ENCODE peak calls at places on chromosomes 16 and 17, in four cellular contexts. One of them, this sample, is unnamed.

GRCh38 chr17:12403881-12404398 is 261.8 kb upstream of the MYOCD start:
- DNase-seq in mesendoderm: no peak
- DNase-seq in H9: no peak
- DNase-seq in IMR-90: no peak
- DNase-seq in this sample: no peak

GRCh38 chr17:52209507-52209906 is 51.0 kb upstream of the CA10 start:
- DNase-seq in mesendoderm: no peak
- DNase-seq in H9: no peak
- DNase-seq in IMR-90: no peak
- DNase-seq in this sample: no peak

GRCh38 chr17:8283356-8283755 is 5.1 kb upstream of the RANGRF start:
- DNase-seq in mesendoderm: peak; percentile 87
- DNase-seq in H9: no peak
- DNase-seq in IMR-90: no peak
- DNase-seq in this sample: no peak

GRCh38 chr16:56518435-56518834 is 1.4 kb downstream of the BBS2 start:
- DNase-seq in mesendoderm: no peak
- DNase-seq in H9: no peak
- DNase-seq in IMR-90: no peak
- DNase-seq in this sample: no peak

GRCh38 chr17:66395961-66396360 is 93.5 kb downstream of the PRKCA start:
- DNase-seq in mesendoderm: no peak
- DNase-seq in H9: no peak
- DNase-seq in IMR-90: no peak
- DNase-seq in this sample: no peak

GRCh38 chr16:84055801-84056634 is 13.4 kb upstream of the SLC38A8 start:
- DNase-seq in mesendoderm: peak; percentile 38
- DNase-seq in H9: no peak
- DNase-seq in IMR-90: no peak
- DNase-seq in this sample: no peak

GRCh38 chr17:50934672-50935200 is 68.6 kb upstream of the TOB1 start:
- DNase-seq in mesendoderm: no peak
- DNase-seq in H9: no peak
- DNase-seq in IMR-90: no peak
- DNase-seq in this sample: no peak

GRCh38 chr17:31677036-31677435 is 182.0 kb downstream of the COPRS start:
- DNase-seq in mesendoderm: no peak
- DNase-seq in H9: no peak
- DNase-seq in IMR-90: no peak
- DNase-seq in this sample: no peak

GRCh38 chr17:82716383-82717181 is at the start of gene FN3KRP:
- DNase-seq in mesendoderm: peak; percentile 97
- DNase-seq in H9: peak; percentile 98
- DNase-seq in IMR-90: peak; percentile 83
- DNase-seq in this sample: peak; percentile 84

GRCh38 chr16:30533146-30533522 is 1.5 kb downstream of the ZNF747 start:
- DNase-seq in mesendoderm: no peak
- DNase-seq in H9: no peak
- DNase-seq in IMR-90: no peak
- DNase-seq in this sample: no peak

GRCh38 chr17:42179911-42180410 is 981 bp downstream of the KCNH4 start:
- DNase-seq in mesendoderm: peak; percentile 78
- DNase-seq in H9: peak; percentile 88
- DNase-seq in IMR-90: peak; percentile 30
- DNase-seq in this sample: peak; percentile 89

GRCh38 chr17:38509008-38509771 is 80.9 kb downstream of the ARHGAP23 start:
- DNase-seq in mesendoderm: peak; percentile 98
- DNase-seq in H9: peak; percentile 99
- DNase-seq in IMR-90: peak; percentile 91
- DNase-seq in this sample: peak; percentile 93

GRCh38 chr17:7173687-7174602 is 5.2 kb downstream of the ASGR1 start:
- DNase-seq in mesendoderm: peak; percentile 93
- DNase-seq in H9: peak; percentile 96
- DNase-seq in IMR-90: no peak
- DNase-seq in this sample: peak; percentile 72

GRCh38 chr17:82216301-82217119 is 3.9 kb upstream of the CCDC57 start:
- DNase-seq in mesendoderm: no peak
- DNase-seq in H9: no peak
- DNase-seq in IMR-90: peak; percentile 81
- DNase-seq in this sample: no peak

GRCh38 chr17:76056882-76057281 is 15.4 kb downstream of the SRP68 start:
- DNase-seq in mesendoderm: no peak
- DNase-seq in H9: no peak
- DNase-seq in IMR-90: no peak
- DNase-seq in this sample: no peak

GRCh38 chr17:79080349-79080748 is 5.7 kb downstream of the ENGASE start:
- DNase-seq in mesendoderm: no peak
- DNase-seq in H9: no peak
- DNase-seq in IMR-90: no peak
- DNase-seq in this sample: no peak

GRCh38 chr16:72876221-72876620 is 171.7 kb downstream of the ZFHX3 start:
- DNase-seq in mesendoderm: no peak
- DNase-seq in H9: no peak
- DNase-seq in IMR-90: peak; percentile 94
- DNase-seq in this sample: no peak

GRCh38 chr17:81831957-81832607 is 1.0 kb downstream of the MCRIP1 start:
- DNase-seq in mesendoderm: no peak
- DNase-seq in H9: no peak
- DNase-seq in IMR-90: peak; percentile 41
- DNase-seq in this sample: no peak

GRCh38 chr17:15513058-15513858 is 45.8 kb upstream of the CDRT4 start:
- DNase-seq in mesendoderm: no peak
- DNase-seq in H9: no peak
- DNase-seq in IMR-90: peak; percentile 64
- DNase-seq in this sample: no peak
- H3K56ac ChIP-seq in mesendoderm: no peak overlapping the region
- H3K56ac ChIP-seq in H9: no peak overlapping the region
- H3K56ac ChIP-seq in IMR-90: no peak overlapping the region
- H3K56ac ChIP-seq in this sample: no peak overlapping the region

GRCh38 chr16:27602103-27602502 is 52.2 kb downstream of the KATNIP start:
- DNase-seq in mesendoderm: no peak
- DNase-seq in H9: no peak
- DNase-seq in IMR-90: no peak
- DNase-seq in this sample: no peak

GRCh38 chr16:27598226-27598625 is 48.3 kb downstream of the KATNIP start:
- DNase-seq in mesendoderm: no peak
- DNase-seq in H9: no peak
- DNase-seq in IMR-90: no peak
- DNase-seq in this sample: no peak

GRCh38 chr16:27599606-27600005 is 49.7 kb downstream of the KATNIP start:
- DNase-seq in mesendoderm: no peak
- DNase-seq in H9: no peak
- DNase-seq in IMR-90: no peak
- DNase-seq in this sample: no peak

GRCh38 chr16:27598921-27599565 is 49.1 kb downstream of the KATNIP start:
- DNase-seq in mesendoderm: no peak
- DNase-seq in H9: no peak
- DNase-seq in IMR-90: no peak
- DNase-seq in this sample: no peak

GRCh38 chr16:27600386-27600785 is 50.4 kb downstream of the KATNIP start:
- DNase-seq in mesendoderm: peak; percentile 41
- DNase-seq in H9: peak; percentile 64
- DNase-seq in IMR-90: no peak
- DNase-seq in this sample: no peak
- H3K56ac ChIP-seq in mesendoderm: no peak overlapping the region
- H3K56ac ChIP-seq in H9: no peak overlapping the region
- H3K56ac ChIP-seq in IMR-90: no peak overlapping the region
- H3K56ac ChIP-seq in this sample: no peak overlapping the region

DNA sequence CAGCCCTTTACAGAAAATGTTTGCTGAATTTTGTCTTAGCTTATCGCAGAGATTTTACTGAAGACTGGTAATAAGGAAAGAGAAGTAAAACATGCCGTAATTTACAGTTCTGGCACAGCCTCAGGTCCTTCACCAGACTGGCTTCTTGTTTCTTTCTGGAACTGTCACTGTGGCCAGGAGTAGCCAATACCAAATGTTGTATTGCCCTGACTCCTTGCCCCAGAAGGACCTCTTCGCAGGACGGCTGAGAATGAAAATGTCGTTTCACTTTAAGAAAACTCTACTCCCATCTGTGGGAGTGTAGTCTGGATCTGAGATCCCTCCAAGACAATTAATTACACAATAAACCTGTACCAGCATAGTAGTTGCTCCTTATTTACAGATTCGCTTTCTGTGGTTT is 95.0 kb upstream of the GOT2 start:
- DNase-seq in mesendoderm: no peak
- DNase-seq in H9: no peak
- DNase-seq in IMR-90: no peak
- DNase-seq in this sample: no peak
- H3K56ac ChIP-seq in mesendoderm: no peak overlapping the region
- H3K56ac ChIP-seq in H9: no peak overlapping the region
- H3K56ac ChIP-seq in IMR-90: no peak overlapping the region
- H3K56ac ChIP-seq in this sample: no peak overlapping the region

GRCh38 chr17:68847711-68848110 is 107.5 kb downstream of the ABCA8 start:
- DNase-seq in mesendoderm: no peak
- DNase-seq in H9: no peak
- DNase-seq in IMR-90: no peak
- DNase-seq in this sample: no peak

GRCh38 chr17:68853439-68853838 is 101.8 kb downstream of the ABCA8 start:
- DNase-seq in mesendoderm: no peak
- DNase-seq in H9: no peak
- DNase-seq in IMR-90: no peak
- DNase-seq in this sample: no peak

GRCh38 chr17:68854509-68854908 is 100.7 kb downstream of the ABCA8 start:
- DNase-seq in mesendoderm: no peak
- DNase-seq in H9: no peak
- DNase-seq in IMR-90: no peak
- DNase-seq in this sample: no peak

GRCh38 chr17:68849673-68850260 is 105.4 kb downstream of the ABCA8 start:
- DNase-seq in mesendoderm: no peak
- DNase-seq in H9: no peak
- DNase-seq in IMR-90: no peak
- DNase-seq in this sample: no peak

GRCh38 chr17:68851875-68852274 is 103.3 kb downstream of the ABCA8 start:
- DNase-seq in mesendoderm: no peak
- DNase-seq in H9: no peak
- DNase-seq in IMR-90: no peak
- DNase-seq in this sample: no peak
- H3K56ac ChIP-seq in mesendoderm: no peak overlapping the region
- H3K56ac ChIP-seq in H9: no peak overlapping the region
- H3K56ac ChIP-seq in IMR-90: no peak overlapping the region
- H3K56ac ChIP-seq in this sample: no peak overlapping the region

DNA sequence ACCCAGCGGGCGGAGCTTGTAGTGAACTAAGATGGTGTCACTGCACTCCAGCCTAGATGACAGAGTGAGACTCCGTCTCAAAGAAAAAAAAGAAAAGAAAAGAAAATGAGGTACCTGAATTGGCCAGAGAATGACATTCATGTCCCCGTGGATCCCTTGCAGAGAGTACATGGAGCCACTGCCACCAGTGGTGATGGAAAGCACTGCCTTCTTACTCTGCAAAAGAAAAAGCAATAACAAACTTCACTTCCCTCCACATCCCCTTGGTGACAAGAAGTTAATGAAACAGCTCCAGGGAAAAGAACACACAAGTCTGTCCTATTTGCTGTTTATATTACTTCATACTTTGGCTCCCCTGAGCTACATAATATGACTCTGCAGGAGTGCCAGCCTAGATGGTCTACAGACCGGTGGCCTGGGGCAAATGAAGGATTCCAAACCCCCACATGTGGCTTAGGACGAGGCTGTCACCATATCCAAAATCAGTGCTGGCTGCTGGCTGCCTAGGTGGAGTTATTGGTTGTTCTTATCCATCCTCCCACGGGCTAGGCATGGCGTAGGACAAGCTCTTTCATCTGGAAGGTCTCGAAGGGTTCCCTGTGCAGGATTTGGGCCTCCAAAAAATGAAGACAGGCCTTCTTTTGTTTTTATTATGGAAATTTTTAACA is 13.3 kb downstream of the NQO1 start:
- DNase-seq in mesendoderm: no peak
- DNase-seq in H9: no peak
- DNase-seq in IMR-90: no peak
- DNase-seq in this sample: peak; percentile 28
- H3K56ac ChIP-seq in mesendoderm: no peak overlapping the region
- H3K56ac ChIP-seq in H9: no peak overlapping the region
- H3K56ac ChIP-seq in IMR-90: no peak overlapping the region
- H3K56ac ChIP-seq in this sample: no peak overlapping the region

DNA sequence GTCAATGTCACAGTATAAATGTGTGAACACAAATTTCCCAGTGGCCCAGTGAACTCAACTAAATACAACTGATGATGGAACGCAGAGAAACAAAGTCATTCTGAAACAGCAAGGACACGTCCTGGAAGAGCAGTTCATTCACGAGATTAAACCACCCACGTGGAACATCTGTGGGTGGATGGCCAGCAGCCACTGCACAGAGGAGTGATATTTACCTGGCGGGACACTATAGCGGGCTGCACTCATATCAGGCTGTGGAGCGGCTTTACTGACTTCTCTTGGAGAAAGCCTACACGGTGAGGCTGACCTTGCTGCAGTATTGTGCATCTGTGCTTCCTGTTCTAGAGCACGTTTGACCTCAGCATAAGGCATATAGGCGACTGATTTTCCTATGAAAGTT is 87.3 kb downstream of the TTC19 start:
- DNase-seq in mesendoderm: no peak
- DNase-seq in H9: no peak
- DNase-seq in IMR-90: no peak
- DNase-seq in this sample: no peak
- H3K56ac ChIP-seq in mesendoderm: no peak overlapping the region
- H3K56ac ChIP-seq in H9: no peak overlapping the region
- H3K56ac ChIP-seq in IMR-90: no peak overlapping the region
- H3K56ac ChIP-seq in this sample: no peak overlapping the region

DNA sequence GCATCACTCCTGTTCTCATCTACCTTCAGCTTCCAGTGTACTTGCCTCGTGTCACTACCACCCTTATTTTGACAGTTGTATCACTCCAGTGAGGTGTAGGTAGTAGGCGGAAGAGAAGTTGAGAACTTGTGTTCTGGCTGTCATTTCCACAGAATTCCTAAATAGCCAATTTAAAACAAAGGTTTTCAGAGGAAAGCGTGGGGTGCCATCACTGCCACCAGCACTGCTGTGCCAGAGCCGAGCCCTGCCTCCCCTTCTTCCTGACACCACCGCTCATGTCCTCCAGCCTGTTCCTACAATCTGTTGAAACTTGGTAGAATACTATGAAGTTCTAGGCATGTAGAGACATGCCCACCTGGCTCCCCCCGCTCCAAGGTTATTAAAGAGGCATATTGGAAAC is 215.8 kb downstream of the TANC2 start:
- DNase-seq in mesendoderm: no peak
- DNase-seq in H9: no peak
- DNase-seq in IMR-90: no peak
- DNase-seq in this sample: no peak
- H3K56ac ChIP-seq in mesendoderm: no peak overlapping the region
- H3K56ac ChIP-seq in H9: no peak overlapping the region
- H3K56ac ChIP-seq in IMR-90: no peak overlapping the region
- H3K56ac ChIP-seq in this sample: no peak overlapping the region

This sample was measured in H1.